ENCODE peak calls at places on chromosomes 13 and 19, in ten cellular contexts. J is mesenchymal stem cell; M is hippocampal formation; O is cardiac muscle cell; H is GM23248; P is naive thymus-derived CD8-positive, alpha-beta T cell; N is nucleus accumbens; K is LHCN-M2; L is body of pancreas; R is breast epithelium. U is an unnamed sample.

GRCh38 chr13:38670627-38671026 is 16.2 kb upstream of the FREM2 start:
- DNase-seq in J (no peak), M (no peak), O (no peak), H (peak), P (no peak), N (no peak), K (no peak), L (no peak), R (no peak), U (no peak)

GRCh38 chr13:43675577-43675976 is 111.2 kb downstream of the ENOX1 start:
- DNase-seq in J (no peak), M (no peak), O (no peak), H (no peak), P (no peak), N (no peak), K (no peak), L (no peak), R (no peak), U (no peak)

GRCh38 chr19:38701455-38702063 is 42.7 kb downstream of the CAPN12 start:
- DNase-seq in J (no peak), M (no peak), O (no peak), H (peak), P (no peak), N (no peak), K (peak), L (no peak), R (no peak), U (peak)

GRCh38 chr19:35986111-35986510 is 8.9 kb upstream of the SDHAF1 start:
- DNase-seq in J (no peak), M (no peak), O (no peak), H (no peak), P (no peak), N (no peak), K (no peak), L (no peak), R (no peak), U (no peak)

GRCh38 chr13:44237276-44237767 is 136.3 kb upstream of the SERP2 start:
- DNase-seq in J (peak), M (peak), O (peak), H (peak), P (no peak), N (peak), K (peak), L (no peak), R (peak), U (peak)

GRCh38 chr19:14002571-14003278 is 3.4 kb downstream of the RFX1 start:
- DNase-seq in J (no peak), M (no peak), O (no peak), H (no peak), P (no peak), N (no peak), K (no peak), L (no peak), R (no peak), U (no peak)

GRCh38 chr13:79128158-79128557 is 277.9 kb downstream of the RBM26 start:
- DNase-seq in J (peak), M (no peak), O (no peak), H (peak), P (no peak), N (no peak), K (peak), L (no peak), R (no peak), U (peak)

GRCh38 chr13:110254751-110255553 is 52.0 kb downstream of the COL4A1 start:
- DNase-seq in J (peak), M (no peak), O (no peak), H (no peak), P (no peak), N (no peak), K (no peak), L (no peak), R (no peak), U (peak)

GRCh38 chr19:8392017-8392591 is 1.9 kb downstream of the RAB11B start:
- DNase-seq in J (peak), M (peak), O (no peak), H (peak), P (no peak), N (peak), K (peak), L (peak), R (no peak), U (peak)